ENCODE peak calls at places on chromosomes 16 and 17, in four cellular contexts. One of them, this sample, is unnamed.

GRCh38 chr17:21194688-21195087 is 19.3 kb downstream of the TMEM11 start:
- DNase-seq in fibroblast of lung: no peak
- DNase-seq in neural progenitor cell: no peak
- DNase-seq in PC-3: no peak
- DNase-seq in this sample: peak; percentile 42

GRCh38 chr17:80720624-80721577 is 176.3 kb downstream of the RPTOR start:
- DNase-seq in fibroblast of lung: peak; percentile 75
- DNase-seq in neural progenitor cell: no peak
- DNase-seq in PC-3: peak; percentile 97
- DNase-seq in this sample: peak; percentile 74

GRCh38 chr16:15564619-15565339 is 78.2 kb downstream of the MARF1 start:
- DNase-seq in fibroblast of lung: no peak
- DNase-seq in neural progenitor cell: peak; percentile 7
- DNase-seq in PC-3: no peak
- DNase-seq in this sample: no peak

GRCh38 chr16:70520612-70521297 is 2.6 kb downstream of the COG4 start:
- DNase-seq in fibroblast of lung: peak; percentile 61
- DNase-seq in neural progenitor cell: no peak
- DNase-seq in PC-3: peak; percentile 64
- DNase-seq in this sample: peak; percentile 80

GRCh38 chr16:19980866-19981265 is 92.8 kb downstream of the GPR139 start:
- DNase-seq in fibroblast of lung: no peak
- DNase-seq in neural progenitor cell: peak; percentile 60
- DNase-seq in PC-3: peak; percentile 15
- DNase-seq in this sample: peak; percentile 30

GRCh38 chr17:28363776-28364650 is 986 bp downstream of the SEBOX start:
- DNase-seq in fibroblast of lung: no peak
- DNase-seq in neural progenitor cell: no peak
- DNase-seq in PC-3: no peak
- DNase-seq in this sample: no peak

GRCh38 chr16:20971420-20971819 is 70.8 kb downstream of the LYRM1 start:
- DNase-seq in fibroblast of lung: no peak
- DNase-seq in neural progenitor cell: no peak
- DNase-seq in PC-3: peak; percentile 26
- DNase-seq in this sample: peak; percentile 2

GRCh38 chr16:63410594-63410993 is 1374.4 kb upstream of the CDH8 start:
- DNase-seq in fibroblast of lung: no peak
- DNase-seq in neural progenitor cell: no peak
- DNase-seq in PC-3: no peak
- DNase-seq in this sample: no peak

GRCh38 chr17:80096531-80097306 is 4.7 kb upstream of the GAA start:
- DNase-seq in fibroblast of lung: no peak
- DNase-seq in neural progenitor cell: no peak
- DNase-seq in PC-3: no peak
- DNase-seq in this sample: no peak

GRCh38 chr17:69714659-69715058 is 300.2 kb downstream of the MAP2K6 start:
- DNase-seq in fibroblast of lung: peak; percentile 6
- DNase-seq in neural progenitor cell: no peak
- DNase-seq in PC-3: no peak
- DNase-seq in this sample: no peak

GRCh38 chr17:4968916-4969550 is 1.4 kb upstream of the SPAG7 start:
- DNase-seq in fibroblast of lung: peak; percentile 97
- DNase-seq in neural progenitor cell: peak; percentile 60
- DNase-seq in PC-3: peak; percentile 31
- DNase-seq in this sample: peak; percentile 93

GRCh38 chr16:89352091-89352681 is 134.7 kb downstream of the ZNF778 start:
- DNase-seq in fibroblast of lung: no peak
- DNase-seq in neural progenitor cell: no peak
- DNase-seq in PC-3: no peak
- DNase-seq in this sample: no peak

GRCh38 chr17:17496189-17497064 is at the start of gene RASD1:
- DNase-seq in fibroblast of lung: peak; percentile 76
- DNase-seq in neural progenitor cell: peak; percentile 92
- DNase-seq in PC-3: peak; percentile 94
- DNase-seq in this sample: peak; percentile 97

GRCh38 chr16:27684047-27684446 is 134.1 kb downstream of the KATNIP start:
- DNase-seq in fibroblast of lung: no peak
- DNase-seq in neural progenitor cell: no peak
- DNase-seq in PC-3: no peak
- DNase-seq in this sample: no peak

GRCh38 chr17:42289863-42290165 is 1.5 kb downstream of the STAT5A start:
- DNase-seq in fibroblast of lung: no peak
- DNase-seq in neural progenitor cell: no peak
- DNase-seq in PC-3: no peak
- DNase-seq in this sample: no peak

GRCh38 chr17:42288078-42288984 is at the start of gene STAT5A:
- DNase-seq in fibroblast of lung: peak; percentile 82
- DNase-seq in neural progenitor cell: peak; percentile 82
- DNase-seq in PC-3: no peak
- DNase-seq in this sample: peak; percentile 93

GRCh38 chr17:42287305-42288077 is 807 bp upstream of the STAT5A start:
- DNase-seq in fibroblast of lung: no peak
- DNase-seq in neural progenitor cell: no peak
- DNase-seq in PC-3: no peak
- DNase-seq in this sample: peak; percentile 66

GRCh38 chr17:42290577-42290976 is 2.3 kb downstream of the STAT5A start:
- DNase-seq in fibroblast of lung: no peak
- DNase-seq in neural progenitor cell: no peak
- DNase-seq in PC-3: no peak
- DNase-seq in this sample: no peak

DNA sequence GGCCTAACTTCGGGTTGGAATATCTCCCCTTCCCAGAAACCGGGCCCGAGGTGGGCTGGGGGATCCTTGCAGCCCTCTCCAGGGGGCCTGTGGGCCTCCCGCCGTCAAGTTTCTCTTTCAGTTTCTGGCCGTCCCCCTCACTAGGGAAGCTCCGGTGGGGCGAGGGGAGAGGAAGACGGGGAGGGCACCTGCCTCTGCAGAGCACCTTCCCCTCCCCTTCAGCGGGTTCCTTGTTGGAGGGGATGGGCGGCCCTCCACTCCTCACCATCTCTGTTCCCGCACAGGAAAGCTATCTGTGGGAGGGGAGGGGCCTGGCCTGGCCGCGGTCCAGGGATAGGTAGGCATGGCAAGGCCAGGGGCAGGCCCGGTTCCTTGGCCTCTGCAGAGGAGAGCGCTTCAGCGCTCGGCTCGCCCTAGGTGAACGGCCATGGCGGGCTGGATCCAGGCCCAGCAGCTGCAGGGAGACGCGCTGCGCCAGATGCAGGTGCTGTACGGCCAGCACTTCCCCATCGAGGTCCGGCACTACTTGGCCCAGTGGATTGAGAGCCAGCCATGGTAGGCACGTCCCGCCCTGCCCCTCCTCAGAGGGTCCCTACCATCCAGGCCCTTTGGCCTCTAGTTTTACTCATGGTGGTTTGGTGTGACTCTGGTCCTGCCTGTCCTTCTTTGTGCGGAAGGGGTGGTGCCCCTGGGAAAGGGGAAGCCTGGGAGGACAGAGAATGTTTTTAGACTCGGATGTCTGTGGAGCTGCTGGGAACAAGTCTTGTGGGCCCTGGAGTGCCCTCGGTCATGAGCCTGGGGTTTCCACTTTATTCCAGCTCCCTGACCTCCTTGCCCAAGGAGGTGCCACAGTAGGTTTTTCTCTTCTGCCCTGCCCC is 926 bp downstream of the STAT5A start:
- DNase-seq in fibroblast of lung: no peak
- DNase-seq in neural progenitor cell: no peak
- DNase-seq in PC-3: no peak
- DNase-seq in this sample: no peak
- H3K4me2 ChIP-seq in fibroblast of lung: no peak overlapping the region
- H3K4me2 ChIP-seq in neural progenitor cell: peak overlapping the region; percentile 89
- H3K4me2 ChIP-seq in PC-3: no peak overlapping the region
- H3K4me2 ChIP-seq in this sample: no peak overlapping the region

DNA sequence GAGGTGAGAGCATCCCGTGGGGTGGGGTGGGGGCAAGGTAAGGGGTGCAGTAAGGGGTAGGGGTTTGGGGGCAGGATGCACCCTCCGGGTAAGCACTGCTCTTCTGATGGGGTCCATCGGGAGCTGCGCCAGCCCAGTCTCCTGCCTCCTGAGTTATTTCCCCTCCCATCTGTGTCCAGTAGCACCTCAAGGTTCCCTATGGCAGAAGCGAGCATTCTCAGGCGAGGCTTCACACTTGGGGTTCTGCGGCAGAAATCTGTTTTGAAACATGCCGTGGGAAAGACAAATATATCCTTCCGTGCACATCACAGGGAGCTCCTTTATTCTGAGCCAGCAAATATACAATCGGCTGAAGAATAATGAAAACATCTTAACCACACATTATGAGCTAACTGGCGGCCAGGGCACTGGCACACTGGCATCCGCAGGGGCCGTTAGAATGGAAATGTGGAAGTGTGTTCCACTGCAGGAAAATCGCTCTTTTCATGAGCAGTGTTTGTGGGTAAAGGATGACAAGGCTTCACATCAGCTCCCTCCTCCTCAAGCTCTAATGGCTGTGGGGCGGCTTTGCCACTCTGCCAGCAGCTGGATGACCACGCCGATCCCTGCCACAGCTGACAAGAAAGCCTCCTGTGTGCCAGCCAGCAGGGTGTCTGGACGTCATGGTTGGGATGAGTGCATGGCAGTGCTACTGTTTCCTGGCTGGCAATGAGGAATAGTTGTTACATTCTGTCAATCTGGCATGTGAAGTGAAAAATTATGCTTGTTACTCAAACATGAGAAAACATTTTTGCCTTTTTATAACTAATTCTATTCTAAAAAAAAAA is 20.0 kb downstream of the MTHFSD start:
- DNase-seq in fibroblast of lung: no peak
- DNase-seq in neural progenitor cell: no peak
- DNase-seq in PC-3: no peak
- DNase-seq in this sample: no peak
- H3K9ac ChIP-seq in fibroblast of lung: no peak overlapping the region
- H3K9ac ChIP-seq in neural progenitor cell: no peak overlapping the region
- H3K9ac ChIP-seq in PC-3: no peak overlapping the region
- H3K9ac ChIP-seq in this sample: no peak overlapping the region

GRCh38 chr16:56985962-56986360 is 3.4 kb upstream of the NLRC5 start:
- DNase-seq in fibroblast of lung: no peak
- DNase-seq in neural progenitor cell: no peak
- DNase-seq in PC-3: no peak
- DNase-seq in this sample: no peak

GRCh38 chr16:56988948-56989945 is at the start of gene NLRC5:
- DNase-seq in fibroblast of lung: peak; percentile 80
- DNase-seq in neural progenitor cell: peak; percentile 78
- DNase-seq in PC-3: peak; percentile 63
- DNase-seq in this sample: peak; percentile 95

GRCh38 chr16:56986361-56986760 is 3.0 kb upstream of the NLRC5 start:
- DNase-seq in fibroblast of lung: no peak
- DNase-seq in neural progenitor cell: no peak
- DNase-seq in PC-3: no peak
- DNase-seq in this sample: no peak

GRCh38 chr16:56988161-56988947 is 1.0 kb upstream of the NLRC5 start:
- DNase-seq in fibroblast of lung: no peak
- DNase-seq in neural progenitor cell: no peak
- DNase-seq in PC-3: no peak
- DNase-seq in this sample: peak; percentile 72

GRCh38 chr16:56987692-56988091 is 1.7 kb upstream of the NLRC5 start:
- DNase-seq in fibroblast of lung: no peak
- DNase-seq in neural progenitor cell: no peak
- DNase-seq in PC-3: no peak
- DNase-seq in this sample: no peak
- H3K4me1 ChIP-seq in fibroblast of lung: peaks cover 20% of the 10 kb centered on the region
- H3K4me1 ChIP-seq in neural progenitor cell: peaks cover 6% of the 10 kb centered on the region
- H3K4me1 ChIP-seq in PC-3: peaks cover 13% of the 10 kb centered on the region
- H3K4me1 ChIP-seq in this sample: peaks cover 31% of the 10 kb centered on the region

DNA sequence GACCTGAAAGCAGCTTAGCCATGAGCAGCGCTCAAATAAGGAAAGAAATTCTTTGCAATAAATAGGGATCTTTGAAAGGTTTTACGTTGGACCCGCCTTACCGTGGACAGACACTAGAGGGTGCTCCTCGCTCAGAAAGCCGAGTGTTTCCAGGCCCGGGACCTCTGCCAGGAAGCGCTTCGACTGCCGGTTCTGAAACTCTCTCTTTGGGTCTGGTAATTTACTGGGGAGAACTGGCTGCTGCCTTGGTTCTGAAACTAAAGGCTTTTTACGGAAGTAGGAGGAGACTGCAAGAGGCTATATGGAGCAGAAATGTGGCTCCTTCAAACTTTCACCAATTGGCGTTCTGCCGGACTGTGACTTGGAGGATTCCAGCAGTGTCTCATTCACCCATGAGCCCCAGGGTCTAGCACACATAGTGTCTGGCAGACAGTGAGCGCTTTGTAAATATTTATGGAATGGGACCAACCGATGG is 45.6 kb upstream of the HOXB9 start:
- DNase-seq in fibroblast of lung: peak; percentile 59
- DNase-seq in neural progenitor cell: peak; percentile 80
- DNase-seq in PC-3: peak; percentile 95
- DNase-seq in this sample: peak; percentile 87
- H3K4me2 ChIP-seq in fibroblast of lung: peak overlapping the region; percentile 90
- H3K4me2 ChIP-seq in neural progenitor cell: peak overlapping the region; percentile 75
- H3K4me2 ChIP-seq in PC-3: peak overlapping the region; percentile 77
- H3K4me2 ChIP-seq in this sample: peak overlapping the region; percentile 90

DNA sequence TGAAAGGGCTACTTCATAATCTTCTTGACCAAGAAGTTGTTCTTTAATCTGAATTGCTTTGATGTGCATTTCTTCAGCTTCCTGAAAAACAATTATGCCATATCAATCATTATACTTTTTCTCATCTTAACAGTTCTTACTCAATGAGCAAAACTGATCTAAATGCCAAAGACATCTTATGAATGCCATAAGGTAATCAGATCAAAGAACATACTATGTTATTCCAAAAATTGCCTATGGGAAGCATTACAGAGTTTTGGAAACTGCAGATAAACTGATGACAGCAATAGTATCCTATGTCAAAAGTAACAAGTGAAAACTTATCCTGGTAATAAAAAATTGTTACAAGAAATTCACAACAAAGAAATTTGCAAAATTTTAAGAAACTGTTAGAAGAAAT is 29.7 kb downstream of the CHCT1 start:
- DNase-seq in fibroblast of lung: no peak
- DNase-seq in neural progenitor cell: no peak
- DNase-seq in PC-3: no peak
- DNase-seq in this sample: no peak
- H3K9ac ChIP-seq in fibroblast of lung: no peak overlapping the region
- H3K9ac ChIP-seq in neural progenitor cell: no peak overlapping the region
- H3K9ac ChIP-seq in PC-3: no peak overlapping the region
- H3K9ac ChIP-seq in this sample: no peak overlapping the region

GRCh38 chr16:80601182-80601581 is 60.4 kb downstream of the DYNLRB2 start:
- DNase-seq in fibroblast of lung: no peak
- DNase-seq in neural progenitor cell: no peak
- DNase-seq in PC-3: no peak
- DNase-seq in this sample: no peak
- H3K4me1 ChIP-seq in fibroblast of lung: peaks cover 5% of the 10 kb centered on the region
- H3K4me1 ChIP-seq in neural progenitor cell: no peaks in the 10 kb centered on the region
- H3K4me1 ChIP-seq in PC-3: peaks cover 19% of the 10 kb centered on the region
- H3K4me1 ChIP-seq in this sample: peaks cover 10% of the 10 kb centered on the region

This sample was measured in GM23248.